ENCODE peak calls at places on chromosomes 4 and X, in five cellular contexts. M is osteocyte, H is OCI-LY7, U is astrocyte of the spinal cord, V is NCI-H345. L is an unnamed sample.
A peak's percentile ranks its signal among the peaks of the same experiment; 100 is the strongest.

GRCh38 chr4:21845663-21846062 is 102.9 kb downstream of the KCNIP4 start:
- DNase-seq in U (no peak), H (no peak), M (no peak), V (no peak), L (no peak)

GRCh38 chr4:148152868-148153630 is 289.2 kb downstream of the NR3C2 start:
- DNase-seq in H (no peak), U (no peak), M (no peak), V (no peak), L (peak; percentile 24)

GRCh38 chr4:118076958-118077766 is 42.9 kb downstream of the NDST3 start:
- DNase-seq in U (peak; percentile 15), M (no peak), H (peak; percentile 41), V (no peak), L (peak; percentile 26)

GRCh38 chr4:151117371-151117962 is 18.0 kb downstream of the RPS3A start:
- DNase-seq in V (peak; percentile 33), U (peak; percentile 78), H (peak; percentile 71), M (no peak), L (peak; percentile 78)

GRCh38 chrX:56986138-56986537 is 9.2 kb downstream of the SPIN3 start:
- DNase-seq in H (no peak), V (no peak), U (no peak), M (no peak), L (no peak)

GRCh38 chr4:67430989-67431388 is 114.3 kb downstream of the CENPC start:
- DNase-seq in V (no peak), U (no peak), M (no peak), H (no peak), L (no peak)

GRCh38 chrX:68938244-68939004 is 109.6 kb downstream of the EFNB1 start:
- DNase-seq in U (peak; percentile 46), M (peak; percentile 80), H (no peak), V (no peak), L (peak; percentile 77)

GRCh38 chrX:153513265-153513664 is 4.2 kb upstream of the ATP2B3 start:
- DNase-seq in M (no peak), U (no peak), H (no peak), V (no peak), L (no peak)

GRCh38 chrX:14508025-14508690 is 21.2 kb upstream of the GLRA2 start:
- DNase-seq in U (no peak), H (no peak), M (no peak), V (no peak), L (peak; percentile 20)

GRCh38 chr4:40515398-40516293 is 114.0 kb downstream of the RBM47 start:
- DNase-seq in U (no peak), H (peak; percentile 91), V (no peak), M (no peak), L (no peak)

GRCh38 chrX:143500751-143501150 is 16.5 kb downstream of the SPANXN3 start:
- DNase-seq in V (peak; percentile 13), U (no peak), M (no peak), H (no peak), L (peak; percentile 59)

GRCh38 chr4:165124488-165124887 is 11.8 kb upstream of the TMEM192 start:
- DNase-seq in H (no peak), M (no peak), U (no peak), V (no peak), L (no peak)

GRCh38 chrX:110142096-110142495 is 139.2 kb downstream of the TMEM164 start:
- DNase-seq in H (no peak), V (no peak), U (no peak), M (no peak), L (no peak)

GRCh38 chr4:41590591-41590990 is 52.6 kb downstream of the LIMCH1 start:
- DNase-seq in U (no peak), M (no peak), V (peak; percentile 61), H (no peak), L (no peak)

GRCh38 chr4:5825642-5826041 is 67.2 kb downstream of the CRMP1 start:
- DNase-seq in V (no peak), M (no peak), H (no peak), U (no peak), L (no peak)

GRCh38 chr4:185862340-185862739 is 50.3 kb upstream of the SORBS2 start:
- DNase-seq in U (no peak), H (no peak), V (no peak), M (no peak), L (no peak)

GRCh38 chrX:54481751-54482150 is 14.3 kb downstream of the FGD1 start:
- DNase-seq in M (no peak), U (no peak), V (no peak), H (peak; percentile 7), L (no peak)

GRCh38 chrX:22097295-22097694 is 65.2 kb downstream of the PHEX start:
- DNase-seq in V (no peak), U (peak; percentile 82), H (no peak), M (no peak), L (peak; percentile 8)

GRCh38 chrX:133229361-133229760 is 11.2 kb upstream of the TFDP3 start:
- DNase-seq in M (no peak), H (no peak), V (no peak), U (peak; percentile 29), L (no peak)

GRCh38 chrX:131723646-131724045 is 179.8 kb downstream of the OR13H1 start:
- DNase-seq in U (no peak), H (no peak), M (peak; percentile 3), V (no peak), L (no peak)

GRCh38 chr4:18935956-18936355 is 914.4 kb upstream of the LCORL start:
- DNase-seq in V (no peak), U (no peak), M (no peak), H (no peak), L (no peak)

GRCh38 chrX:9341305-9342201 is 123.3 kb upstream of the TBL1X start:
- DNase-seq in U (peak; percentile 55), M (no peak), V (peak; percentile 19), H (peak; percentile 77), L (peak; percentile 29)

GRCh38 chr4:85607624-85608023 is 132.7 kb downstream of the ARHGAP24 start:
- DNase-seq in H (peak; percentile 44), V (peak; percentile 58), U (no peak), M (no peak), L (no peak)

GRCh38 chr4:114383055-114383454 is 215.6 kb upstream of the UGT8 start:
- DNase-seq in U (no peak), H (no peak), M (no peak), V (no peak), L (no peak)

GRCh38 chr4:57131849-57132745 is 21.9 kb upstream of the IGFBP7 start:
- DNase-seq in M (no peak), U (peak; percentile 65), V (peak; percentile 71), H (no peak), L (peak; percentile 44)

GRCh38 chr4:89752932-89753598 is 83.9 kb downstream of the SNCA start:
- DNase-seq in H (no peak), V (no peak), U (peak; percentile 94), M (no peak), L (peak; percentile 39)

GRCh38 chrX:49877397-49878101 is 1.7 kb upstream of the USP27X start:
- DNase-seq in U (no peak), H (no peak), V (no peak), M (no peak), L (no peak)

GRCh38 chr4:71187399-71188196 is 151.2 kb upstream of the SLC4A4 start:
- DNase-seq in M (no peak), V (peak; percentile 46), H (no peak), U (peak; percentile 62), L (peak; percentile 20)

GRCh38 chr4:141905751-141906150 is 269.4 kb downstream of the IL15 start:
- DNase-seq in V (no peak), M (no peak), U (peak; percentile 71), H (no peak), L (peak; percentile 9)

GRCh38 chr4:103415801-103416200 is 217.7 kb upstream of the CENPE start:
- DNase-seq in U (no peak), H (no peak), V (no peak), M (no peak), L (no peak)

GRCh38 chr4:26076000-26076587 is 162.1 kb downstream of the SMIM20 start:
- DNase-seq in H (no peak), M (no peak), V (no peak), U (peak; percentile 35), L (no peak)

GRCh38 chrX:110310896-110311295 is 7.0 kb downstream of the AMMECR1 start:
- DNase-seq in H (no peak), V (no peak), M (no peak), U (no peak), L (peak; percentile 62)

GRCh38 chr4:39855909-39856512 is 121.7 kb downstream of the PDS5A start:
- DNase-seq in M (no peak), V (no peak), U (peak; percentile 33), H (no peak), L (peak; percentile 5)

GRCh38 chr4:2500547-2500946 is 31.6 kb downstream of the RNF4 start:
- DNase-seq in V (no peak), H (no peak), U (peak; percentile 32), M (no peak), L (peak; percentile 26)

GRCh38 chr4:128516568-128516967 is 229.0 kb upstream of the PGRMC2 start:
- DNase-seq in H (no peak), M (no peak), U (peak; percentile 51), V (no peak), L (no peak)